ENCODE peak calls at places on chromosomes 12 and 14, in six cellular contexts. L, J, O, D, P and R are unnamed samples.

GRCh38 chr14:100105357-100106169 is 40.3 kb downstream of the EVL start:
- DNase-seq in L (no peak), J (no peak), O (no peak), D (no peak), P (no peak), R (no peak)

GRCh38 chr12:109020136-109020535 is 732 bp downstream of the SVOP start:
- DNase-seq in L (no peak), J (no peak), O (peak), D (no peak), P (no peak), R (no peak)

GRCh38 chr12:11834104-11834812 is 184.8 kb downstream of the ETV6 start:
- DNase-seq in L (no peak), J (no peak), O (no peak), D (no peak), P (no peak), R (peak)

GRCh38 chr12:16670456-16671050 is 64.6 kb upstream of the LMO3 start:
- DNase-seq in L (no peak), J (no peak), O (no peak), D (no peak), P (no peak), R (no peak)

GRCh38 chr14:62189698-62190097 is 427.5 kb downstream of the SNAPC1 start:
- DNase-seq in L (no peak), J (no peak), O (no peak), D (no peak), P (no peak), R (peak)

GRCh38 chr12:113461666-113462065 is 10.0 kb downstream of the LHX5 start:
- DNase-seq in L (no peak), J (peak), O (peak), D (peak), P (peak), R (peak)

GRCh38 chr12:132469423-132469822 is 20.5 kb upstream of the FBRSL1 start:
- DNase-seq in L (no peak), J (no peak), O (peak), D (no peak), P (no peak), R (no peak)

GRCh38 chr14:90518941-90519256 is 122.1 kb downstream of the CALM1 start:
- DNase-seq in L (no peak), J (no peak), O (peak), D (no peak), P (no peak), R (peak)

GRCh38 chr12:19402743-19403400 is 36.4 kb upstream of the AEBP2 start:
- DNase-seq in L (no peak), J (no peak), O (no peak), D (peak), P (no peak), R (no peak)

GRCh38 chr14:53748691-53749090 is 207.9 kb downstream of the BMP4 start:
- DNase-seq in L (no peak), J (no peak), O (no peak), D (no peak), P (no peak), R (no peak)

GRCh38 chr12:51321882-51322281 is 2.1 kb downstream of the BIN2 start:
- DNase-seq in L (no peak), J (no peak), O (no peak), D (no peak), P (no peak), R (no peak)

GRCh38 chr12:115941362-115941761 is 336.1 kb downstream of the MED13L start:
- DNase-seq in L (no peak), J (no peak), O (no peak), D (no peak), P (no peak), R (peak)

GRCh38 chr12:8828514-8829127 is 6.2 kb downstream of the A2ML1 start:
- DNase-seq in L (no peak), J (no peak), O (no peak), D (no peak), P (no peak), R (no peak)

GRCh38 chr12:121590476-121591143 is 9.8 kb upstream of the KDM2B start:
- DNase-seq in L (no peak), J (no peak), O (no peak), D (peak), P (peak), R (peak)

GRCh38 chr14:24803933-24804494 is 170.0 kb upstream of the GZMB start:
- DNase-seq in L (no peak), J (no peak), O (no peak), D (no peak), P (no peak), R (no peak)

GRCh38 chr14:59140441-59140840 is 48.0 kb upstream of the DAAM1 start:
- DNase-seq in L (no peak), J (no peak), O (no peak), D (peak), P (no peak), R (no peak)

GRCh38 chr12:117036547-117036946 is 62.7 kb downstream of the TESC start:
- DNase-seq in L (no peak), J (no peak), O (no peak), D (no peak), P (no peak), R (no peak)

GRCh38 chr12:1360812-1361211 is 233.6 kb downstream of the FBXL14 start:
- DNase-seq in L (no peak), J (no peak), O (no peak), D (no peak), P (no peak), R (peak)

GRCh38 chr12:16389594-16389993 is 42.1 kb downstream of the MGST1 start:
- DNase-seq in L (no peak), J (no peak), O (no peak), D (no peak), P (no peak), R (peak)

GRCh38 chr12:46388427-46388992 is 15.9 kb upstream of the SLC38A2 start:
- DNase-seq in L (no peak), J (no peak), O (no peak), D (no peak), P (no peak), R (peak)

GRCh38 chr14:38207830-38208815 is at the start of gene SSTR1:
- DNase-seq in L (no peak), J (no peak), O (peak), D (peak), P (peak), R (peak)

GRCh38 chr12:62291888-62292760 is 31.9 kb downstream of the USP15 start:
- DNase-seq in L (no peak), J (no peak), O (no peak), D (no peak), P (no peak), R (peak)

GRCh38 chr14:97290977-97291376 is 493.8 kb downstream of the VRK1 start:
- DNase-seq in L (no peak), J (no peak), O (no peak), D (no peak), P (no peak), R (no peak)

GRCh38 chr12:334114-334513 is 55.0 kb downstream of the KDM5A start:
- DNase-seq in L (no peak), J (no peak), O (no peak), D (no peak), P (no peak), R (no peak)

GRCh38 chr14:37697489-37698121 is 102.2 kb downstream of the TTC6 start:
- DNase-seq in L (no peak), J (no peak), O (no peak), D (no peak), P (no peak), R (peak)

GRCh38 chr12:55955800-55956508 is 9.9 kb downstream of the PMEL start:
- DNase-seq in L (no peak), J (no peak), O (peak), D (no peak), P (no peak), R (peak)

GRCh38 chr12:24645254-24645653 is 303.6 kb downstream of the BCAT1 start:
- DNase-seq in L (no peak), J (no peak), O (no peak), D (no peak), P (no peak), R (no peak)

GRCh38 chr14:56075301-56075700 is 42.9 kb upstream of the PELI2 start:
- DNase-seq in L (no peak), J (no peak), O (no peak), D (no peak), P (no peak), R (no peak)

GRCh38 chr14:102392506-102392905 is 29.8 kb downstream of the TECPR2 start:
- DNase-seq in L (no peak), J (no peak), O (no peak), D (no peak), P (no peak), R (no peak)

GRCh38 chr12:93200291-93200917 is 177.3 kb upstream of the NUDT4 start:
- DNase-seq in L (no peak), J (no peak), O (no peak), D (peak), P (no peak), R (no peak)

GRCh38 chr12:87413784-87414183 is 615.4 kb downstream of the C12orf50 start:
- DNase-seq in L (no peak), J (no peak), O (no peak), D (peak), P (no peak), R (no peak)

GRCh38 chr12:6253278-6253677 is 53.1 kb downstream of the CD9 start:
- DNase-seq in L (no peak), J (no peak), O (no peak), D (no peak), P (no peak), R (no peak)

GRCh38 chr12:122078141-122079037 is at the start of gene MLXIP:
- DNase-seq in L (peak), J (peak), O (peak), D (peak), P (peak), R (peak)

GRCh38 chr12:117240356-117240755 is 50.1 kb upstream of the FBXO21 start:
- DNase-seq in L (no peak), J (no peak), O (no peak), D (no peak), P (no peak), R (no peak)